ENCODE peak calls at places on chromosomes 4 and X, in five cellular contexts. One of them, this sample, is unnamed.

GRCh38 chr4:83536649-83537352 is 893 bp downstream of the GPAT3 start:
- DNase-seq in endothelial cell of umbilical vein: no peak
- DNase-seq in A549: no peak
- DNase-seq in GM12878: no peak
- DNase-seq in HepG2: no peak
- DNase-seq in this sample: no peak

GRCh38 chr4:179097741-179098140 is 1655.5 kb upstream of the AGA start:
- DNase-seq in HepG2: no peak
- DNase-seq in GM12878: no peak
- DNase-seq in A549: no peak
- DNase-seq in endothelial cell of umbilical vein: no peak
- DNase-seq in this sample: peak; percentile 30

GRCh38 chrX:153669174-153669890 is 4.3 kb downstream of the PNCK start:
- DNase-seq in endothelial cell of umbilical vein: no peak
- DNase-seq in GM12878: no peak
- DNase-seq in HepG2: no peak
- DNase-seq in A549: no peak
- DNase-seq in this sample: peak; percentile 58

GRCh38 chr4:822361-823092 is 3.4 kb downstream of the CPLX1 start:
- DNase-seq in GM12878: no peak
- DNase-seq in A549: no peak
- DNase-seq in endothelial cell of umbilical vein: no peak
- DNase-seq in HepG2: no peak
- DNase-seq in this sample: no peak

GRCh38 chr4:6019316-6020263 is 1.4 kb upstream of the C4orf50 start:
- DNase-seq in A549: peak; percentile 51
- DNase-seq in GM12878: no peak
- DNase-seq in HepG2: peak; percentile 27
- DNase-seq in endothelial cell of umbilical vein: peak; percentile 40
- DNase-seq in this sample: peak; percentile 54

GRCh38 chr4:103996059-103996458 is 276.3 kb upstream of the TACR3 start:
- DNase-seq in endothelial cell of umbilical vein: no peak
- DNase-seq in HepG2: no peak
- DNase-seq in GM12878: no peak
- DNase-seq in A549: peak; percentile 36
- DNase-seq in this sample: no peak

GRCh38 chrX:14064632-14065432 is 35.1 kb upstream of the GEMIN8 start:
- DNase-seq in HepG2: no peak
- DNase-seq in endothelial cell of umbilical vein: no peak
- DNase-seq in A549: peak; percentile 89
- DNase-seq in GM12878: no peak
- DNase-seq in this sample: peak; percentile 13

GRCh38 chr4:41178372-41179085 is 35.8 kb downstream of the APBB2 start:
- DNase-seq in endothelial cell of umbilical vein: peak; percentile 84
- DNase-seq in HepG2: no peak
- DNase-seq in GM12878: no peak
- DNase-seq in A549: no peak
- DNase-seq in this sample: no peak

GRCh38 chr4:80918004-80918403 is 112.5 kb upstream of the BMP3 start:
- DNase-seq in GM12878: no peak
- DNase-seq in A549: no peak
- DNase-seq in endothelial cell of umbilical vein: no peak
- DNase-seq in HepG2: no peak
- DNase-seq in this sample: no peak

GRCh38 chr4:110085131-110085530 is 113.3 kb downstream of the ELOVL6 start:
- DNase-seq in A549: no peak
- DNase-seq in GM12878: no peak
- DNase-seq in HepG2: peak; percentile 7
- DNase-seq in endothelial cell of umbilical vein: peak; percentile 59
- DNase-seq in this sample: peak; percentile 7

GRCh38 chr4:122584517-122584916 is 36.3 kb downstream of the IL21 start:
- DNase-seq in GM12878: no peak
- DNase-seq in HepG2: no peak
- DNase-seq in endothelial cell of umbilical vein: peak; percentile 73
- DNase-seq in A549: no peak
- DNase-seq in this sample: peak; percentile 26

GRCh38 chr4:155071962-155072361 is 136.5 kb upstream of the NPY2R start:
- DNase-seq in A549: no peak
- DNase-seq in endothelial cell of umbilical vein: peak; percentile 13
- DNase-seq in GM12878: no peak
- DNase-seq in HepG2: no peak
- DNase-seq in this sample: no peak

GRCh38 chr4:56048621-56049427 is 100.1 kb downstream of the CEP135 start:
- DNase-seq in A549: peak; percentile 45
- DNase-seq in endothelial cell of umbilical vein: peak; percentile 46
- DNase-seq in HepG2: no peak
- DNase-seq in GM12878: peak; percentile 2
- DNase-seq in this sample: peak; percentile 74

GRCh38 chrX:49976682-49977197 is 54.3 kb downstream of the CLCN5 start:
- DNase-seq in HepG2: no peak
- DNase-seq in endothelial cell of umbilical vein: no peak
- DNase-seq in GM12878: no peak
- DNase-seq in A549: no peak
- DNase-seq in this sample: no peak

GRCh38 chr4:171794528-171794927 is 18.7 kb upstream of the GALNTL6 start:
- DNase-seq in HepG2: no peak
- DNase-seq in GM12878: no peak
- DNase-seq in A549: no peak
- DNase-seq in endothelial cell of umbilical vein: no peak
- DNase-seq in this sample: no peak

GRCh38 chrX:69285401-69285871 is 120.2 kb upstream of the PJA1 start:
- DNase-seq in GM12878: no peak
- DNase-seq in HepG2: no peak
- DNase-seq in endothelial cell of umbilical vein: no peak
- DNase-seq in A549: no peak
- DNase-seq in this sample: no peak

GRCh38 chrX:129959493-129959832 is 23.0 kb upstream of the BCORL1 start:
- DNase-seq in GM12878: no peak
- DNase-seq in endothelial cell of umbilical vein: no peak
- DNase-seq in HepG2: no peak
- DNase-seq in A549: no peak
- DNase-seq in this sample: no peak

GRCh38 chr4:73067971-73068394 is 1.5 kb downstream of the COX18 start:
- DNase-seq in A549: no peak
- DNase-seq in HepG2: no peak
- DNase-seq in GM12878: no peak
- DNase-seq in endothelial cell of umbilical vein: no peak
- DNase-seq in this sample: peak; percentile 28

GRCh38 chr4:21948347-21949072 is at the start of gene KCNIP4:
- DNase-seq in GM12878: no peak
- DNase-seq in HepG2: no peak
- DNase-seq in endothelial cell of umbilical vein: no peak
- DNase-seq in A549: no peak
- DNase-seq in this sample: no peak

GRCh38 chrX:68929332-68930150 is 100.7 kb downstream of the EFNB1 start:
- DNase-seq in GM12878: no peak
- DNase-seq in A549: peak; percentile 14
- DNase-seq in HepG2: no peak
- DNase-seq in endothelial cell of umbilical vein: peak; percentile 57
- DNase-seq in this sample: no peak

GRCh38 chrX:37644381-37645305 is 40.9 kb upstream of the XK start:
- DNase-seq in endothelial cell of umbilical vein: no peak
- DNase-seq in A549: no peak
- DNase-seq in GM12878: no peak
- DNase-seq in HepG2: no peak
- DNase-seq in this sample: no peak

GRCh38 chr4:86918539-86919072 is 16.2 kb upstream of the AFF1 start:
- DNase-seq in endothelial cell of umbilical vein: no peak
- DNase-seq in A549: peak; percentile 19
- DNase-seq in GM12878: no peak
- DNase-seq in HepG2: peak; percentile 54
- DNase-seq in this sample: no peak

GRCh38 chr4:173857828-173858227 is 327.8 kb upstream of the HAND2 start:
- DNase-seq in endothelial cell of umbilical vein: no peak
- DNase-seq in HepG2: no peak
- DNase-seq in GM12878: no peak
- DNase-seq in A549: no peak
- DNase-seq in this sample: no peak

GRCh38 chr4:173855015-173855414 is 325.0 kb upstream of the HAND2 start:
- DNase-seq in HepG2: no peak
- DNase-seq in endothelial cell of umbilical vein: no peak
- DNase-seq in GM12878: no peak
- DNase-seq in A549: no peak
- DNase-seq in this sample: no peak

DNA sequence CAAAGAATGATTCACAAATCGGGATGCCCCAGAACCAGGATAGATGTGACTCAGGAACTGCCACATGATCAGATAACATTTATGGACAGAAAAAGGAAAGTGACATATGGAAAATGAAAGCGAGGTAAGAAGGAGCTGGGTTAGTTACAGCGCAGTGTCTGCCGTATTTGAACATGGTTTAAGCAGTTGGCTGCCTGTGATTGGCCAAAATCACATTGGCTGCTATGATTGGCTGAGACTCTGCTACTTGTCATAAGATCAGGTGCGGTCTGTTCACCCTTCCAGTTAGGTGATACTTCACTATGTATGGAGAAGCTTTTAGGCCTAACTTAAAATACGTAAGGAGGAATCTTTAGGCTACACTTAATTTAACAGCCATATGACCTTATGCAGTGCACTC is 322.7 kb upstream of the HAND2 start:
- DNase-seq in HepG2: no peak
- DNase-seq in endothelial cell of umbilical vein: no peak
- DNase-seq in GM12878: no peak
- DNase-seq in A549: no peak
- DNase-seq in this sample: no peak
- H3K4me3 ChIP-seq in HepG2: no peak overlapping the region
- H3K4me3 ChIP-seq in endothelial cell of umbilical vein: no peak overlapping the region
- H3K4me3 ChIP-seq in GM12878: no peak overlapping the region
- H3K4me3 ChIP-seq in A549: no peak overlapping the region
- H3K4me3 ChIP-seq in this sample: no peak overlapping the region

GRCh38 chrX:31333181-31333831 is 261.5 kb upstream of the FTHL17 start:
- DNase-seq in endothelial cell of umbilical vein: peak; percentile 60
- DNase-seq in GM12878: no peak
- DNase-seq in A549: no peak
- DNase-seq in HepG2: no peak
- DNase-seq in this sample: no peak

GRCh38 chrX:31340587-31340986 is 268.7 kb upstream of the FTHL17 start:
- DNase-seq in A549: no peak
- DNase-seq in endothelial cell of umbilical vein: no peak
- DNase-seq in GM12878: no peak
- DNase-seq in HepG2: no peak
- DNase-seq in this sample: no peak

GRCh38 chrX:31337332-31337731 is 265.5 kb upstream of the FTHL17 start:
- DNase-seq in endothelial cell of umbilical vein: no peak
- DNase-seq in A549: no peak
- DNase-seq in HepG2: no peak
- DNase-seq in GM12878: no peak
- DNase-seq in this sample: no peak

GRCh38 chrX:31334997-31335396 is 263.2 kb upstream of the FTHL17 start:
- DNase-seq in endothelial cell of umbilical vein: no peak
- DNase-seq in GM12878: no peak
- DNase-seq in HepG2: no peak
- DNase-seq in A549: no peak
- DNase-seq in this sample: no peak

DNA sequence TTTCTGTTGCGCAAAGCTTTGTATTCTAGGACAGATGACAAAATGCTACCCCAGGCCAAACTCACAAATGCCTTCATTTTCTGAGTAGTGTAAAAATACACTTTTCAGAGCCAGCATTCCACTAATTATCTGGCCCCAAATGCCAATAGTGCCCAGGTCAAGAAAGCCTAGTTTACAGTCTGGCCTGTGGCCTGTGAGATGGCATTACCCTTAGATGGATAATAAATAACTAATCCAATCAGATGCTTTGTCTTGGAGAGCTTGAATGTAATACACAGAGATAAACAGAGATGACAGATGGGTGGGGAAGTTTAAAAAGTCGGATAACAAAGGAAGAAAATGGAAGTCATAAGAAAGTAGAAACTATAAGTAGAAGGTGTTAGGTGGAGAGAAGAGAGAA is 264.6 kb upstream of the FTHL17 start:
- DNase-seq in GM12878: no peak
- DNase-seq in A549: no peak
- DNase-seq in endothelial cell of umbilical vein: no peak
- DNase-seq in HepG2: no peak
- DNase-seq in this sample: no peak
- TF ChIP-seq MYC in GM12878: no peak
- TF ChIP-seq MYC in A549: no peak
- TF ChIP-seq MYC in endothelial cell of umbilical vein: no peak
- TF ChIP-seq MYC in HepG2: no peak
- TF ChIP-seq MYC in this sample: no peak

GRCh38 chr4:26857278-26858034 is 3.2 kb upstream of the STIM2 start:
- DNase-seq in HepG2: peak; percentile 58
- DNase-seq in endothelial cell of umbilical vein: peak; percentile 83
- DNase-seq in GM12878: peak; percentile 53
- DNase-seq in A549: peak; percentile 81
- DNase-seq in this sample: peak; percentile 94

GRCh38 chr4:26859762-26860156 is 882 bp upstream of the STIM2 start:
- DNase-seq in endothelial cell of umbilical vein: no peak
- DNase-seq in HepG2: no peak
- DNase-seq in GM12878: no peak
- DNase-seq in A549: no peak
- DNase-seq in this sample: no peak

GRCh38 chr4:26860157-26860921 is at the start of gene STIM2:
- DNase-seq in GM12878: peak; percentile 91
- DNase-seq in HepG2: peak; percentile 93
- DNase-seq in A549: peak; percentile 94
- DNase-seq in endothelial cell of umbilical vein: peak; percentile 99
- DNase-seq in this sample: peak; percentile 100

GRCh38 chr4:26858035-26858918 is 2.4 kb upstream of the STIM2 start:
- DNase-seq in GM12878: no peak
- DNase-seq in HepG2: no peak
- DNase-seq in A549: no peak
- DNase-seq in endothelial cell of umbilical vein: no peak
- DNase-seq in this sample: no peak

DNA sequence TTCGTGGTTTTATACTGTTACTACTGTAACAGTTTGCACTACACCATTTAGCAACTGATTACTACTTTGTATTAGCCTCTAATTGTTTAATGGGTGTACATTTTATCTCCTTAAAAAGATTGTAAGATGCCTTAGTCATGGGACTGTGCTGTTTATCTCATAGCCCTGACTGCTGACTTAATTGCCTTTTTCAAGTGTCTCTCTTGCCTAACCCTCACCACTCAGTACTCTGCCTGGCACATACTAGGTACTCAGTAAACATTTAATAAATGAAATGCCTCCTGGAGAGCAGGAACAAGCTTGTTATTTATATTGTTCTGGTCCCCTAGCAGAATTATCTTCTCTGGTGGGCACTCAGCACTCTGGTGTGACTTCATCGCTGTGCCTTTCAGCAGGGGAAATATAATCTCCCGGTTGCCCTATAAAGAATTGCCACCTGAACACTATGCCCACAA is 1.7 kb upstream of the STIM2 start:
- DNase-seq in GM12878: no peak
- DNase-seq in HepG2: no peak
- DNase-seq in A549: no peak
- DNase-seq in endothelial cell of umbilical vein: no peak
- DNase-seq in this sample: peak; percentile 15
- H3K4me3 ChIP-seq in GM12878: peak overlapping the region; percentile 83
- H3K4me3 ChIP-seq in HepG2: peak overlapping the region; percentile 78
- H3K4me3 ChIP-seq in A549: peak overlapping the region; percentile 90
- H3K4me3 ChIP-seq in endothelial cell of umbilical vein: peak overlapping the region; percentile 82
- H3K4me3 ChIP-seq in this sample: peak overlapping the region; percentile 77

DNA sequence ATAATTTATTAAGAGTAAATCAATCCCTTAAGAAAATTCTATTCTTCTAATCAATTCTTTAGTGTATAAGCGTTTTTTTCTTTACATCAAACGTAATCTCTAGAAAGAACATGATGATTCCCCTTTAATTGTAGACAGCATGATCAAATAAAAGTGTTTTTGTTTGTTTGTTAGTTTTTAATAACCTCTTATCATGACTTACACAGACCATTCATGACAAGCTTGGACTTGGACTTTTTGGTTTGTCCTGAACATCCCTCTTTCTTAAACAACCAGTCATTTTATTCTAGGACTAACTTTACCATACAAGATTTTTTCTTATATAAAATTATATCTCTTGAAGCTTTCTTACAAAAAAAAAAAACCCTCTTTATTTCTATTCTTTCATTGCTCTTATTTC is 344.6 kb upstream of the SPOCK3 start:
- DNase-seq in A549: no peak
- DNase-seq in GM12878: no peak
- DNase-seq in endothelial cell of umbilical vein: no peak
- DNase-seq in HepG2: no peak
- DNase-seq in this sample: peak; percentile 3
- TF ChIP-seq MYC in A549: no peak
- TF ChIP-seq MYC in GM12878: no peak
- TF ChIP-seq MYC in endothelial cell of umbilical vein: no peak
- TF ChIP-seq MYC in HepG2: no peak
- TF ChIP-seq MYC in this sample: no peak

This sample was measured in NB4.